ENCODE peak calls at places on chromosomes 16 and 17, in five cellular contexts. One of them, this sample, is unnamed.

GRCh38 chr17:15945493-15946209 is 721 bp downstream of the ADORA2B start:
- DNase-seq in BJ: no peak
- DNase-seq in choroid plexus epithelial cell: peak; percentile 61
- DNase-seq in lower leg skin: no peak
- DNase-seq in hepatocyte: no peak
- DNase-seq in this sample: no peak

GRCh38 chr17:82686366-82687324 is 11.9 kb downstream of the RAB40B start:
- DNase-seq in BJ: no peak
- DNase-seq in choroid plexus epithelial cell: no peak
- DNase-seq in lower leg skin: no peak
- DNase-seq in hepatocyte: no peak
- DNase-seq in this sample: no peak

GRCh38 chr16:1527836-1528811 is 5.3 kb upstream of the TMEM204 start:
- DNase-seq in BJ: no peak
- DNase-seq in choroid plexus epithelial cell: peak; percentile 33
- DNase-seq in lower leg skin: peak; percentile 39
- DNase-seq in hepatocyte: no peak
- DNase-seq in this sample: no peak

GRCh38 chr17:15663176-15663575 is 20.9 kb downstream of the TRIM16 start:
- DNase-seq in BJ: no peak
- DNase-seq in choroid plexus epithelial cell: no peak
- DNase-seq in lower leg skin: no peak
- DNase-seq in hepatocyte: no peak
- DNase-seq in this sample: no peak

GRCh38 chr16:76246587-76246986 is 30.6 kb upstream of the CNTNAP4 start:
- DNase-seq in BJ: no peak
- DNase-seq in choroid plexus epithelial cell: no peak
- DNase-seq in lower leg skin: no peak
- DNase-seq in hepatocyte: no peak
- DNase-seq in this sample: no peak

GRCh38 chr17:35766489-35766877 is 5.8 kb downstream of the C17orf50 start:
- DNase-seq in BJ: no peak
- DNase-seq in choroid plexus epithelial cell: no peak
- DNase-seq in lower leg skin: no peak
- DNase-seq in hepatocyte: no peak
- DNase-seq in this sample: no peak

GRCh38 chr16:2773188-2773968 is 3.7 kb downstream of the ELOB start:
- DNase-seq in BJ: no peak
- DNase-seq in choroid plexus epithelial cell: no peak
- DNase-seq in lower leg skin: no peak
- DNase-seq in hepatocyte: no peak
- DNase-seq in this sample: no peak

GRCh38 chr16:12215302-12216105 is 239.0 kb downstream of the SNX29 start:
- DNase-seq in BJ: no peak
- DNase-seq in choroid plexus epithelial cell: no peak
- DNase-seq in lower leg skin: no peak
- DNase-seq in hepatocyte: no peak
- DNase-seq in this sample: no peak

GRCh38 chr16:57000271-57001025 is 11.1 kb downstream of the NLRC5 start:
- DNase-seq in BJ: peak; percentile 77
- DNase-seq in choroid plexus epithelial cell: peak; percentile 62
- DNase-seq in lower leg skin: peak; percentile 58
- DNase-seq in hepatocyte: no peak
- DNase-seq in this sample: peak; percentile 37

GRCh38 chr17:2995362-2995761 is 68.0 kb downstream of the OR1D5 start:
- DNase-seq in BJ: no peak
- DNase-seq in choroid plexus epithelial cell: no peak
- DNase-seq in lower leg skin: no peak
- DNase-seq in hepatocyte: no peak
- DNase-seq in this sample: no peak

GRCh38 chr17:7313028-7313889 is 1.9 kb downstream of the GPS2 start:
- DNase-seq in BJ: no peak
- DNase-seq in choroid plexus epithelial cell: no peak
- DNase-seq in lower leg skin: no peak
- DNase-seq in hepatocyte: no peak
- DNase-seq in this sample: peak; percentile 14

GRCh38 chr16:10967981-10968380 is 23.6 kb downstream of the CLEC16A start:
- DNase-seq in BJ: no peak
- DNase-seq in choroid plexus epithelial cell: no peak
- DNase-seq in lower leg skin: no peak
- DNase-seq in hepatocyte: no peak
- DNase-seq in this sample: no peak

GRCh38 chr16:583815-584591 is 5.9 kb upstream of the RAB40C start:
- DNase-seq in BJ: no peak
- DNase-seq in choroid plexus epithelial cell: no peak
- DNase-seq in lower leg skin: no peak
- DNase-seq in hepatocyte: no peak
- DNase-seq in this sample: no peak

GRCh38 chr17:58300336-58300735 is 19.6 kb upstream of the MPO start:
- DNase-seq in BJ: no peak
- DNase-seq in choroid plexus epithelial cell: no peak
- DNase-seq in lower leg skin: no peak
- DNase-seq in hepatocyte: peak; percentile 1
- DNase-seq in this sample: no peak

GRCh38 chr17:79797492-79798295 is 817 bp upstream of the CBX8 start:
- DNase-seq in BJ: no peak
- DNase-seq in choroid plexus epithelial cell: no peak
- DNase-seq in lower leg skin: peak; percentile 19
- DNase-seq in hepatocyte: peak; percentile 25
- DNase-seq in this sample: no peak

GRCh38 chr16:31130899-31131298 is 4.6 kb downstream of the PRSS8 start:
- DNase-seq in BJ: no peak
- DNase-seq in choroid plexus epithelial cell: no peak
- DNase-seq in lower leg skin: peak; percentile 74
- DNase-seq in hepatocyte: peak; percentile 81
- DNase-seq in this sample: peak; percentile 96

GRCh38 chr16:1530883-1531637 is 2.4 kb upstream of the TMEM204 start:
- DNase-seq in BJ: peak; percentile 93
- DNase-seq in choroid plexus epithelial cell: peak; percentile 42
- DNase-seq in lower leg skin: peak; percentile 66
- DNase-seq in hepatocyte: peak; percentile 69
- DNase-seq in this sample: no peak

GRCh38 chr17:27544350-27545131 is 86.4 kb upstream of the LGALS9 start:
- DNase-seq in BJ: no peak
- DNase-seq in choroid plexus epithelial cell: peak; percentile 94
- DNase-seq in lower leg skin: no peak
- DNase-seq in hepatocyte: no peak
- DNase-seq in this sample: no peak

GRCh38 chr16:75110637-75111513 is 5.7 kb downstream of the LDHD start:
- DNase-seq in BJ: peak; percentile 29
- DNase-seq in choroid plexus epithelial cell: peak; percentile 95
- DNase-seq in lower leg skin: peak; percentile 89
- DNase-seq in hepatocyte: peak; percentile 94
- DNase-seq in this sample: peak; percentile 91

GRCh38 chr16:75113046-75113491 is 3.5 kb downstream of the LDHD start:
- DNase-seq in BJ: no peak
- DNase-seq in choroid plexus epithelial cell: no peak
- DNase-seq in lower leg skin: no peak
- DNase-seq in hepatocyte: peak; percentile 50
- DNase-seq in this sample: no peak

GRCh38 chr16:75112281-75113045 is 4.1 kb downstream of the LDHD start:
- DNase-seq in BJ: no peak
- DNase-seq in choroid plexus epithelial cell: no peak
- DNase-seq in lower leg skin: no peak
- DNase-seq in hepatocyte: no peak
- DNase-seq in this sample: no peak

GRCh38 chr16:75109732-75110243 is 6.8 kb downstream of the LDHD start:
- DNase-seq in BJ: no peak
- DNase-seq in choroid plexus epithelial cell: no peak
- DNase-seq in lower leg skin: no peak
- DNase-seq in hepatocyte: no peak
- DNase-seq in this sample: peak; percentile 50

GRCh38 chr16:75111514-75112280 is 4.9 kb downstream of the LDHD start:
- DNase-seq in BJ: no peak
- DNase-seq in choroid plexus epithelial cell: no peak
- DNase-seq in lower leg skin: no peak
- DNase-seq in hepatocyte: no peak
- DNase-seq in this sample: no peak
- TF ChIP-seq CTCF in BJ: no peak
- TF ChIP-seq CTCF in choroid plexus epithelial cell: no peak
- TF ChIP-seq CTCF in lower leg skin: no peak
- TF ChIP-seq CTCF in hepatocyte: no peak
- TF ChIP-seq CTCF in this sample: no peak

DNA sequence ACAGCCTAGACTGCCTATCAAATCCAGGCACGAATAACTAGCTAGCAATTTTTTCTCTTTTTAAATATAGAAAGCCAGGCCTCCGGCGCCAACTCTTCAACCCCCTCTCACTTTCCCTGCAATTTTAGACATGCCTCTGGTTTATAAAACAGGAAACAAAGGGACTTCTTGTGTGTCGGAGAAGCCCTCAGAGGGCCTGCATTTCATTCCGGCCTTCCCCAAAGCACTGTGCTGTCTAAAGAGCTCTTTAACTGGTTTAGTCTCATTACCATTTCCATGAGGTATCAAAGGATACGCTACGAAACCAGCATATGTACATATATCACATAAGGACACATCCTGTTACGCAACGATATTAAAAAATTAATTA is 244.7 kb downstream of the STX8 start:
- DNase-seq in BJ: no peak
- DNase-seq in choroid plexus epithelial cell: no peak
- DNase-seq in lower leg skin: no peak
- DNase-seq in hepatocyte: no peak
- DNase-seq in this sample: no peak
- TF ChIP-seq CTCF in BJ: no peak
- TF ChIP-seq CTCF in choroid plexus epithelial cell: no peak
- TF ChIP-seq CTCF in lower leg skin: no peak
- TF ChIP-seq CTCF in hepatocyte: no peak
- TF ChIP-seq CTCF in this sample: no peak

DNA sequence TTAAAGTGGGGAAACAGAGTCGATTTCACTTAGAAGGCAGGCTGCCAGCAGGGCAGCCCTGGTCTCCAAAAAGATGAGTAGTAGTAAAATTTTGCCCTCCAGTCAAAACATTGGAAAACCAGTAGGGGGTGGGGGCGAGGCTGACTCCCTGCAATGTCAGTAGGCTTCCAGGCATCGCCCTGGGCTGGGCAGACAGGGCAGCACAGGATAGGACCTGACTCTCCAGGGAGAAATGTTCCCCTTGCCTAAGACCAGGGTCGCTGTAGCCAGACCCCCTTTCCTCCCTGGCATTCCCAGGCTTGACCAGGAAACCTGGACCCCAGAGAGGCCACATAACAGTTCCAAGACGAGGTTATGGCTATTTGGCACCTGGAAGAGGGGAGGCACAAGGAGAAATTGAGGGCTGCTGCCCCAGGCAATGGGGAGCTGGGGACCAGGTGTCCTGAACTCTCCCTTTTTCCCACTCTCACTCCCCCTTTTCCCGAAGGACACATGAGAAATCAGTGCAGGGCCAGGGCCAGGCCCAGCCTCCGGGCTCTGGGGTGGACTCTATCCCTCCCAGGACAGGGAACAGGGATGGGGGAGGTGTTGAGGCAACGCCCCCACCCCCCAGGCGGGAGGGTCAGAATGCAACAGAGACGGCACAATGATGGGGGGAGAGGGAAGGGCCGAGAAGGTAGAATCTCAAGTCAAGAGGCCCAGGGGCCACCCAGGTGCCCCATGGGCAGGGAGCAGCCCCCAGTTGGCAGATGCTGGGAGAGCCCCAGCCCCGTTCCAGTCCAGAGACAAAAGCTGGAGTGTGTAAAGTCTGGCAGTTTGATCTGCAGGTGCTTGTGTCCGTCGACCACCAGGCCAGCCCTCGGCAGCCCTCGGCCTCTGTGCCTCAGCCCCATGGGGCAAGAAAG is 4.5 kb upstream of the SAMD14 start:
- DNase-seq in BJ: no peak
- DNase-seq in choroid plexus epithelial cell: no peak
- DNase-seq in lower leg skin: no peak
- DNase-seq in hepatocyte: no peak
- DNase-seq in this sample: peak; percentile 29
- TF ChIP-seq CTCF in BJ: no peak
- TF ChIP-seq CTCF in choroid plexus epithelial cell: peak; percentile 20
- TF ChIP-seq CTCF in lower leg skin: no peak
- TF ChIP-seq CTCF in hepatocyte: no peak
- TF ChIP-seq CTCF in this sample: no peak

GRCh38 chr17:81085420-81085911 is 50.5 kb downstream of the BAIAP2 start:
- DNase-seq in BJ: no peak
- DNase-seq in choroid plexus epithelial cell: no peak
- DNase-seq in lower leg skin: no peak
- DNase-seq in hepatocyte: no peak
- DNase-seq in this sample: no peak
- TF ChIP-seq CTCF in BJ: no peak
- TF ChIP-seq CTCF in choroid plexus epithelial cell: no peak
- TF ChIP-seq CTCF in lower leg skin: no peak
- TF ChIP-seq CTCF in hepatocyte: no peak
- TF ChIP-seq CTCF in this sample: no peak

GRCh38 chr16:84911490-84912216 is 91.9 kb downstream of the CRISPLD2 start:
- DNase-seq in BJ: no peak
- DNase-seq in choroid plexus epithelial cell: peak; percentile 19
- DNase-seq in lower leg skin: no peak
- DNase-seq in hepatocyte: no peak
- DNase-seq in this sample: no peak
- TF ChIP-seq CTCF in BJ: no peak
- TF ChIP-seq CTCF in choroid plexus epithelial cell: no peak
- TF ChIP-seq CTCF in lower leg skin: no peak
- TF ChIP-seq CTCF in hepatocyte: no peak
- TF ChIP-seq CTCF in this sample: no peak

DNA sequence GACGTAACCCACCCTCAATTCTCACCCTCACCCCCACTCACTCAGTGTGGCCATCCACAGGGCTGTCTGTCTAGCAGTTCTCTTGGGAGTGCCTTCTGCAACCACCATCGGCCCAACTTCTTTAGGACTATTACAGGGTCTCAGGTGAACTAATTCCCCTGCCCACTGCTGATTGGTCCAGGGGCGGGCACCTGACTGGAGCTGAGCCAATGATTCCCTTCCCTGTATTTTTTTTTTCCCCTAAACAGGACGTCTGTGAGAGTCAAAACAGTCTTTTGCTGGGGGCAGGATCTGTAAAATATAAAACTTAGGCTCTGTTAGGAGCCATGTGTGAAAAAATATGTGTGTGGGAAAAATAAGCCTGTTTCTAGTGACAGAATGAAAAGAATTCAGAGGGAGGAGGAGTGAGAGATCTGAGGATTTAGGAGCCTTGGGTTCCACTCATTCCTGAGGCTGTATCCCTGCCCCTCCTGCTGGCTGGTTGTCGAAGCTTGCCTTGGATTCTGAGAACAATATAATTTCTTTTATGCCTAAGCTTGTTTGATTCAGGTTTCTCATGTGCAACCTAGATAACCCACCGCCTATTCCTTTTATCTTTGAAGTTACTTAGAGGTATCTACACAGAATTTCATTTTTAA is 115.0 kb downstream of the SPACA3 start:
- DNase-seq in BJ: peak; percentile 4
- DNase-seq in choroid plexus epithelial cell: no peak
- DNase-seq in lower leg skin: no peak
- DNase-seq in hepatocyte: no peak
- DNase-seq in this sample: no peak
- TF ChIP-seq CTCF in BJ: no peak
- TF ChIP-seq CTCF in choroid plexus epithelial cell: no peak
- TF ChIP-seq CTCF in lower leg skin: no peak
- TF ChIP-seq CTCF in hepatocyte: no peak
- TF ChIP-seq CTCF in this sample: no peak

GRCh38 chr16:78098544-78099371 is 696 bp upstream of the WWOX start:
- DNase-seq in BJ: no peak
- DNase-seq in choroid plexus epithelial cell: no peak
- DNase-seq in lower leg skin: no peak
- DNase-seq in hepatocyte: no peak
- DNase-seq in this sample: no peak
- TF ChIP-seq CTCF in BJ: peak; percentile 24
- TF ChIP-seq CTCF in choroid plexus epithelial cell: no peak
- TF ChIP-seq CTCF in lower leg skin: no peak
- TF ChIP-seq CTCF in hepatocyte: no peak
- TF ChIP-seq CTCF in this sample: no peak

This sample was measured in Calu3.